ENCODE peak calls at places on chromosomes 12 and 14, in five cellular contexts. M is activated CD4-positive, alpha-beta T cell treated with anti-CD3 and anti-CD28 coated beads, Interleukin-2, amount 50 U/mL, for 1 hour; B is RCC 7860; F is activated CD8-positive, alpha-beta T cell treated with anti-CD3 and anti-CD28 coated beads for 36 hours; C is M059J. K is an unnamed sample.

GRCh38 chr14:61517861-61518802 is 177.2 kb upstream of the HIF1A start:
- DNase-seq in M (no peak), B (no peak), F (no peak), C (no peak), K (no peak)

GRCh38 chr14:61671086-61671485 is 24.2 kb upstream of the HIF1A start:
- DNase-seq in M (peak; percentile 16), B (no peak), F (peak; percentile 62), C (no peak), K (no peak)

GRCh38 chr14:35986219-35986573 is 160.1 kb downstream of the BRMS1L start:
- DNase-seq in M (no peak), B (no peak), F (no peak), C (no peak), K (no peak)

GRCh38 chr12:128690641-128691040 is 133.1 kb downstream of the SLC15A4 start:
- DNase-seq in M (no peak), B (no peak), F (no peak), C (no peak), K (no peak)

GRCh38 chr14:103121846-103122577 is 1.2 kb upstream of the TNFAIP2 start:
- DNase-seq in M (no peak), B (peak; percentile 89), F (no peak), C (peak; percentile 88), K (peak; percentile 85)

GRCh38 chr14:94748667-94749347 is 21.1 kb downstream of the GSC start:
- DNase-seq in M (no peak), B (no peak), F (peak; percentile 58), C (no peak), K (no peak)

GRCh38 chr12:55874465-55874864 is 31.7 kb upstream of the MMP19 start:
- DNase-seq in M (no peak), B (no peak), F (no peak), C (no peak), K (no peak)

GRCh38 chr12:123599721-123600120 is 2.2 kb upstream of the DDX55 start:
- DNase-seq in M (no peak), B (no peak), F (no peak), C (no peak), K (no peak)

GRCh38 chr14:75604979-75605825 is 26.8 kb downstream of the FLVCR2 start:
- DNase-seq in M (no peak), B (no peak), F (no peak), C (no peak), K (peak; percentile 18)

GRCh38 chr12:92444763-92445162 is 258.0 kb upstream of the PLEKHG7 start:
- DNase-seq in M (no peak), B (no peak), F (no peak), C (no peak), K (no peak)

GRCh38 chr14:77302926-77303325 is 17.8 kb downstream of the POMT2 start:
- DNase-seq in M (no peak), B (peak; percentile 65), F (peak; percentile 65), C (peak; percentile 89), K (peak; percentile 66)

GRCh38 chr12:119988440-119988787 is 622 bp upstream of the BICDL1 start:
- DNase-seq in M (no peak), B (peak; percentile 34), F (no peak), C (peak; percentile 59), K (no peak)

GRCh38 chr14:77868552-77869300 is 68.8 kb downstream of the ADCK1 start:
- DNase-seq in M (no peak), B (peak; percentile 83), F (no peak), C (peak; percentile 34), K (peak; percentile 38)

GRCh38 chr14:31935406-31935805 is 141.7 kb upstream of the ARHGAP5 start:
- DNase-seq in M (no peak), B (no peak), F (no peak), C (no peak), K (no peak)

GRCh38 chr12:100790558-100790957 is 4.0 kb upstream of the ANO4 start:
- DNase-seq in M (no peak), B (no peak), F (no peak), C (no peak), K (no peak)

GRCh38 chr12:114799574-114800487 is 115.9 kb upstream of the TBX3 start:
- DNase-seq in M (peak; percentile 2), B (no peak), F (no peak), C (peak; percentile 92), K (no peak)

GRCh38 chr12:104220931-104221330 is 5.4 kb downstream of the TXNRD1 start:
- DNase-seq in M (no peak), B (no peak), F (peak; percentile 32), C (no peak), K (no peak)

K was measured in kidney epithelial cell.